ENCODE peak calls at places on chromosome 14, in seven cellular contexts. One of them, this sample, is unnamed.

GRCh38 chr14:52835122-52835903 is 43.9 kb upstream of the GNPNAT1 start:
- DNase-seq in effector memory CD4-positive, alpha-beta T cell: no peak
- DNase-seq in aorta: no peak
- DNase-seq in esophagus squamous epithelium: no peak
- DNase-seq in ascending aorta: no peak
- DNase-seq in stomach: no peak
- DNase-seq in testis: no peak
- DNase-seq in this sample: no peak

GRCh38 chr14:21219120-21219519 is 50.1 kb downstream of the HNRNPC start:
- DNase-seq in esophagus squamous epithelium: no peak
- DNase-seq in effector memory CD4-positive, alpha-beta T cell: no peak
- DNase-seq in testis: no peak
- DNase-seq in stomach: no peak
- DNase-seq in ascending aorta: no peak
- DNase-seq in aorta: no peak
- DNase-seq in this sample: no peak

GRCh38 chr14:50808053-50808452 is 22.9 kb downstream of the NIN start:
- DNase-seq in effector memory CD4-positive, alpha-beta T cell: no peak
- DNase-seq in stomach: no peak
- DNase-seq in testis: no peak
- DNase-seq in esophagus squamous epithelium: no peak
- DNase-seq in ascending aorta: no peak
- DNase-seq in aorta: no peak
- DNase-seq in this sample: no peak

GRCh38 chr14:36675581-36675980 is 13.9 kb downstream of the PAX9 start:
- DNase-seq in stomach: no peak
- DNase-seq in effector memory CD4-positive, alpha-beta T cell: no peak
- DNase-seq in esophagus squamous epithelium: no peak
- DNase-seq in aorta: no peak
- DNase-seq in testis: no peak
- DNase-seq in ascending aorta: no peak
- DNase-seq in this sample: no peak

GRCh38 chr14:102517412-102518062 is 8.0 kb upstream of the ANKRD9 start:
- DNase-seq in testis: peak; percentile 29
- DNase-seq in aorta: no peak
- DNase-seq in esophagus squamous epithelium: no peak
- DNase-seq in effector memory CD4-positive, alpha-beta T cell: no peak
- DNase-seq in stomach: no peak
- DNase-seq in ascending aorta: no peak
- DNase-seq in this sample: peak; percentile 82

GRCh38 chr14:65470404-65470880 is 57.9 kb downstream of the FUT8 start:
- DNase-seq in aorta: no peak
- DNase-seq in testis: no peak
- DNase-seq in stomach: no peak
- DNase-seq in effector memory CD4-positive, alpha-beta T cell: no peak
- DNase-seq in ascending aorta: no peak
- DNase-seq in esophagus squamous epithelium: no peak
- DNase-seq in this sample: peak; percentile 54

GRCh38 chr14:44742202-44742601 is 219.5 kb downstream of the KLHL28 start:
- DNase-seq in ascending aorta: no peak
- DNase-seq in aorta: no peak
- DNase-seq in effector memory CD4-positive, alpha-beta T cell: no peak
- DNase-seq in testis: no peak
- DNase-seq in stomach: no peak
- DNase-seq in esophagus squamous epithelium: no peak
- DNase-seq in this sample: no peak

GRCh38 chr14:72049462-72049861 is 117.2 kb downstream of the RGS6 start:
- DNase-seq in effector memory CD4-positive, alpha-beta T cell: no peak
- DNase-seq in stomach: no peak
- DNase-seq in ascending aorta: no peak
- DNase-seq in testis: no peak
- DNase-seq in esophagus squamous epithelium: no peak
- DNase-seq in aorta: no peak
- DNase-seq in this sample: no peak

GRCh38 chr14:49919825-49920224 is 26.9 kb downstream of the ARF6 start:
- DNase-seq in ascending aorta: no peak
- DNase-seq in effector memory CD4-positive, alpha-beta T cell: no peak
- DNase-seq in esophagus squamous epithelium: no peak
- DNase-seq in aorta: no peak
- DNase-seq in stomach: no peak
- DNase-seq in testis: no peak
- DNase-seq in this sample: no peak

GRCh38 chr14:106843376-106843775 is 1317.0 kb downstream of the TMEM121 start:
- DNase-seq in esophagus squamous epithelium: no peak
- DNase-seq in testis: no peak
- DNase-seq in stomach: no peak
- DNase-seq in effector memory CD4-positive, alpha-beta T cell: no peak
- DNase-seq in ascending aorta: no peak
- DNase-seq in aorta: no peak
- DNase-seq in this sample: no peak

GRCh38 chr14:72714094-72714493 is 179.8 kb downstream of the DPF3 start:
- DNase-seq in esophagus squamous epithelium: no peak
- DNase-seq in effector memory CD4-positive, alpha-beta T cell: no peak
- DNase-seq in ascending aorta: no peak
- DNase-seq in aorta: no peak
- DNase-seq in testis: no peak
- DNase-seq in stomach: no peak
- DNase-seq in this sample: no peak

GRCh38 chr14:31947076-31947475 is 130.0 kb upstream of the ARHGAP5 start:
- DNase-seq in aorta: no peak
- DNase-seq in ascending aorta: no peak
- DNase-seq in effector memory CD4-positive, alpha-beta T cell: no peak
- DNase-seq in stomach: no peak
- DNase-seq in testis: no peak
- DNase-seq in esophagus squamous epithelium: no peak
- DNase-seq in this sample: no peak

GRCh38 chr14:57390806-57391562 is 598 bp downstream of the NAA30 start:
- DNase-seq in effector memory CD4-positive, alpha-beta T cell: no peak
- DNase-seq in testis: peak; percentile 38
- DNase-seq in ascending aorta: peak; percentile 9
- DNase-seq in stomach: peak; percentile 37
- DNase-seq in aorta: peak; percentile 56
- DNase-seq in esophagus squamous epithelium: peak; percentile 41
- DNase-seq in this sample: peak; percentile 83

GRCh38 chr14:59207506-59207933 is 19.1 kb downstream of the DAAM1 start:
- DNase-seq in esophagus squamous epithelium: no peak
- DNase-seq in effector memory CD4-positive, alpha-beta T cell: no peak
- DNase-seq in ascending aorta: no peak
- DNase-seq in stomach: no peak
- DNase-seq in testis: no peak
- DNase-seq in aorta: no peak
- DNase-seq in this sample: no peak

GRCh38 chr14:22561661-22562579 is 27.1 kb downstream of the DAD1 start:
- DNase-seq in testis: no peak
- DNase-seq in esophagus squamous epithelium: no peak
- DNase-seq in ascending aorta: no peak
- DNase-seq in stomach: no peak
- DNase-seq in effector memory CD4-positive, alpha-beta T cell: peak; percentile 77
- DNase-seq in aorta: no peak
- DNase-seq in this sample: no peak

GRCh38 chr14:101757064-101757838 is 4.3 kb upstream of the PPP2R5C start:
- DNase-seq in esophagus squamous epithelium: no peak
- DNase-seq in ascending aorta: no peak
- DNase-seq in testis: no peak
- DNase-seq in stomach: no peak
- DNase-seq in aorta: no peak
- DNase-seq in effector memory CD4-positive, alpha-beta T cell: no peak
- DNase-seq in this sample: no peak

GRCh38 chr14:90489916-90490726 is 93.3 kb downstream of the CALM1 start:
- DNase-seq in esophagus squamous epithelium: no peak
- DNase-seq in aorta: no peak
- DNase-seq in effector memory CD4-positive, alpha-beta T cell: no peak
- DNase-seq in stomach: no peak
- DNase-seq in testis: no peak
- DNase-seq in ascending aorta: no peak
- DNase-seq in this sample: no peak

GRCh38 chr14:48350971-48351370 is 675.6 kb upstream of the MDGA2 start:
- DNase-seq in aorta: no peak
- DNase-seq in testis: no peak
- DNase-seq in stomach: no peak
- DNase-seq in esophagus squamous epithelium: no peak
- DNase-seq in effector memory CD4-positive, alpha-beta T cell: no peak
- DNase-seq in ascending aorta: no peak
- DNase-seq in this sample: no peak

GRCh38 chr14:95143813-95144620 is 13.3 kb downstream of the DICER1 start:
- DNase-seq in effector memory CD4-positive, alpha-beta T cell: no peak
- DNase-seq in stomach: no peak
- DNase-seq in testis: no peak
- DNase-seq in aorta: no peak
- DNase-seq in esophagus squamous epithelium: no peak
- DNase-seq in ascending aorta: no peak
- DNase-seq in this sample: no peak

GRCh38 chr14:65850429-65851145 is 438.1 kb downstream of the FUT8 start:
- DNase-seq in ascending aorta: no peak
- DNase-seq in stomach: no peak
- DNase-seq in esophagus squamous epithelium: no peak
- DNase-seq in testis: no peak
- DNase-seq in aorta: no peak
- DNase-seq in effector memory CD4-positive, alpha-beta T cell: peak; percentile 36
- DNase-seq in this sample: no peak

GRCh38 chr14:55936691-55937090 is 181.5 kb upstream of the PELI2 start:
- DNase-seq in ascending aorta: no peak
- DNase-seq in esophagus squamous epithelium: no peak
- DNase-seq in stomach: peak; percentile 57
- DNase-seq in testis: no peak
- DNase-seq in aorta: no peak
- DNase-seq in effector memory CD4-positive, alpha-beta T cell: no peak
- DNase-seq in this sample: no peak

GRCh38 chr14:59964251-59965007 is 44.5 kb downstream of the LRRC9 start:
- DNase-seq in effector memory CD4-positive, alpha-beta T cell: no peak
- DNase-seq in esophagus squamous epithelium: no peak
- DNase-seq in aorta: no peak
- DNase-seq in testis: no peak
- DNase-seq in stomach: no peak
- DNase-seq in ascending aorta: no peak
- DNase-seq in this sample: no peak

GRCh38 chr14:57869530-57870088 is 3.7 kb upstream of the SLC35F4 start:
- DNase-seq in aorta: no peak
- DNase-seq in stomach: no peak
- DNase-seq in ascending aorta: no peak
- DNase-seq in effector memory CD4-positive, alpha-beta T cell: no peak
- DNase-seq in esophagus squamous epithelium: no peak
- DNase-seq in testis: no peak
- DNase-seq in this sample: no peak

GRCh38 chr14:85222344-85222743 is 307.6 kb upstream of the FLRT2 start:
- DNase-seq in aorta: no peak
- DNase-seq in stomach: no peak
- DNase-seq in effector memory CD4-positive, alpha-beta T cell: no peak
- DNase-seq in ascending aorta: no peak
- DNase-seq in esophagus squamous epithelium: no peak
- DNase-seq in testis: no peak
- DNase-seq in this sample: no peak
- H3K4me3 ChIP-seq in aorta: no peak overlapping the region
- H3K4me3 ChIP-seq in stomach: no peak overlapping the region
- H3K4me3 ChIP-seq in effector memory CD4-positive, alpha-beta T cell: no peak overlapping the region
- H3K4me3 ChIP-seq in ascending aorta: no peak overlapping the region
- H3K4me3 ChIP-seq in esophagus squamous epithelium: no peak overlapping the region
- H3K4me3 ChIP-seq in testis: no peak overlapping the region
- H3K4me3 ChIP-seq in this sample: no peak overlapping the region

GRCh38 chr14:68694516-68695235 is 98.2 kb downstream of the ZFP36L1 start:
- DNase-seq in testis: no peak
- DNase-seq in effector memory CD4-positive, alpha-beta T cell: no peak
- DNase-seq in aorta: peak; percentile 45
- DNase-seq in esophagus squamous epithelium: no peak
- DNase-seq in ascending aorta: no peak
- DNase-seq in stomach: no peak
- DNase-seq in this sample: no peak

GRCh38 chr14:68695326-68695768 is 97.5 kb downstream of the ZFP36L1 start:
- DNase-seq in effector memory CD4-positive, alpha-beta T cell: no peak
- DNase-seq in ascending aorta: peak; percentile 56
- DNase-seq in testis: no peak
- DNase-seq in aorta: peak; percentile 71
- DNase-seq in stomach: no peak
- DNase-seq in esophagus squamous epithelium: no peak
- DNase-seq in this sample: no peak

GRCh38 chr14:68696721-68697495 is 96.0 kb downstream of the ZFP36L1 start:
- DNase-seq in ascending aorta: no peak
- DNase-seq in aorta: peak; percentile 37
- DNase-seq in testis: no peak
- DNase-seq in esophagus squamous epithelium: no peak
- DNase-seq in stomach: no peak
- DNase-seq in effector memory CD4-positive, alpha-beta T cell: no peak
- DNase-seq in this sample: no peak

GRCh38 chr14:68693926-68694325 is 98.9 kb downstream of the ZFP36L1 start:
- DNase-seq in testis: no peak
- DNase-seq in ascending aorta: no peak
- DNase-seq in esophagus squamous epithelium: no peak
- DNase-seq in stomach: no peak
- DNase-seq in effector memory CD4-positive, alpha-beta T cell: no peak
- DNase-seq in aorta: peak; percentile 35
- DNase-seq in this sample: no peak

GRCh38 chr14:68695871-68696665 is 96.8 kb downstream of the ZFP36L1 start:
- DNase-seq in stomach: no peak
- DNase-seq in effector memory CD4-positive, alpha-beta T cell: no peak
- DNase-seq in ascending aorta: no peak
- DNase-seq in esophagus squamous epithelium: no peak
- DNase-seq in testis: no peak
- DNase-seq in aorta: peak; percentile 35
- DNase-seq in this sample: no peak
- H3K4me1 ChIP-seq in stomach: no peaks in the 10 kb centered on the region
- H3K4me1 ChIP-seq in effector memory CD4-positive, alpha-beta T cell: no peaks in the 10 kb centered on the region
- H3K4me1 ChIP-seq in ascending aorta: peaks cover 15% of the 10 kb centered on the region
- H3K4me1 ChIP-seq in esophagus squamous epithelium: peaks cover 46% of the 10 kb centered on the region
- H3K4me1 ChIP-seq in testis: peaks cover 6% of the 10 kb centered on the region
- H3K4me1 ChIP-seq in aorta: no peaks in the 10 kb centered on the region
- H3K4me1 ChIP-seq in this sample: no peaks in the 10 kb centered on the region

GRCh38 chr14:94050231-94050880 is 24.2 kb downstream of the OTUB2 start:
- DNase-seq in effector memory CD4-positive, alpha-beta T cell: no peak
- DNase-seq in ascending aorta: no peak
- DNase-seq in esophagus squamous epithelium: no peak
- DNase-seq in stomach: no peak
- DNase-seq in aorta: no peak
- DNase-seq in testis: peak; percentile 48
- DNase-seq in this sample: no peak
- H3K36me3 ChIP-seq in effector memory CD4-positive, alpha-beta T cell: peaks cover 96% of the 10 kb centered on the region
- H3K36me3 ChIP-seq in ascending aorta: peaks cover 99% of the 10 kb centered on the region
- H3K36me3 ChIP-seq in esophagus squamous epithelium: peaks cover 100% of the 10 kb centered on the region
- H3K36me3 ChIP-seq in stomach: peaks cover 100% of the 10 kb centered on the region
- H3K36me3 ChIP-seq in aorta: peaks cover 16% of the 10 kb centered on the region
- H3K36me3 ChIP-seq in testis: no peaks in the 10 kb centered on the region
- H3K36me3 ChIP-seq in this sample: peaks cover 76% of the 10 kb centered on the region

DNA sequence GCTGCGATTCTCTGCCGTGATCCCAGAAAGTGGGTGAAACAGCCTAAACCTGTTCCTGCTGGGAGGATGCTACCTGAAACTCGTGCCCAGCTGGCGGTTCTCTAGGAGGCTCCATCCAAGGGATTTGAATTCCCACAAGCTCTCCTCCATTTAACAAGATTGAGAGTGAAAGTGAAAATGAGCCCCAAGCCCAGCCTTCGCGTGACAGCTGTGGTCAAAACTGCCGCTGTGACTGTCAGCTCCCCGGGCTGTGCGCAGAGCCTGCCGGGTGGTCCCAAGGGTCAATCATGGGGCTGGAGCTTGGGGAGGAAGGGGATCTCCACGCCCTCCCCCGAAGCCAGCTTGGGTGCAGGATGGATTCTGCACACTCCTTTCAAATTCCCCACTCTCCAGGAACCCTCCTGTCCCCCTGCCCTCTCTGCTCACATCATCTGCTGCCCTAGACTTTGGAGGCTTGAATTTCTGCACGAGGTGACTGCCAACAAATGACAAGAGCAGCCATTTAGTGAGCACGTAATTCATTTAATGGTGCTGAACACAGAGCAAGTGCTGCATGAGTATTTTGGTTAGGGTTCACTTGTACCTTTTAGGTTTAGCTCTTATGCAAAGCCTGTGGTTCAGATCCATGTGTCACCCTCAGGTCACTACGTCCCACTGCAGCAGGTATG is 5.3 kb downstream of the ASB2 start:
- DNase-seq in aorta: no peak
- DNase-seq in esophagus squamous epithelium: no peak
- DNase-seq in ascending aorta: no peak
- DNase-seq in effector memory CD4-positive, alpha-beta T cell: no peak
- DNase-seq in stomach: peak; percentile 50
- DNase-seq in testis: no peak
- DNase-seq in this sample: no peak
- H3K4me3 ChIP-seq in aorta: no peak overlapping the region
- H3K4me3 ChIP-seq in esophagus squamous epithelium: no peak overlapping the region
- H3K4me3 ChIP-seq in ascending aorta: peak overlapping the region; percentile 68
- H3K4me3 ChIP-seq in effector memory CD4-positive, alpha-beta T cell: peak overlapping the region; percentile 54
- H3K4me3 ChIP-seq in stomach: peak overlapping the region; percentile 38
- H3K4me3 ChIP-seq in testis: no peak overlapping the region
- H3K4me3 ChIP-seq in this sample: peak overlapping the region; percentile 59